ENCODE peak calls at places on chromosomes 4 and X, in five cellular contexts. M, N, I, F and Z are unnamed samples. For H3K27me3, the result is how much of the 10 kb centered on the place peaks cover.

GRCh38 chrX:66632986-66633385 is 5.9 kb downstream of the EDA2R start:
- DNase-seq in I (no peak), F (no peak), N (no peak), M (no peak), Z (no peak)

GRCh38 chrX:129493643-129494042 is 29.6 kb downstream of the SMARCA1 start:
- DNase-seq in I (no peak), F (no peak), N (no peak), M (peak), Z (peak)

GRCh38 chr4:169485791-169486742 is 126.3 kb downstream of the NEK1 start:
- DNase-seq in M (peak), I (no peak), N (peak), F (peak), Z (no peak)

GRCh38 chrX:124518888-124519287 is 172.5 kb downstream of the SH2D1A start:
- DNase-seq in I (no peak), M (peak), N (no peak), F (no peak), Z (peak)

GRCh38 chrX:113470166-113470565 is 629.5 kb upstream of the AMOT start:
- DNase-seq in N (no peak), M (no peak), I (no peak), F (no peak), Z (no peak)

GRCh38 chr4:147481577-147482109 is 746 bp downstream of the EDNRA start:
- DNase-seq in I (no peak), N (no peak), M (no peak), F (peak), Z (no peak)

GRCh38 chr4:185965456-185966384 is 103.2 kb upstream of the TLR3 start:
- DNase-seq in N (no peak), I (no peak), F (no peak), M (no peak), Z (no peak)

GRCh38 chrX:43741843-43742573 is 85.9 kb downstream of the MAOA start:
- DNase-seq in N (no peak), F (no peak), I (no peak), M (no peak), Z (no peak)

GRCh38 chrX:39896951-39897740 is 200.6 kb downstream of the BCOR start:
- DNase-seq in F (peak), I (no peak), M (peak), N (peak), Z (peak)

GRCh38 chr4:80255374-80256095 is 10.9 kb upstream of the FGF5 start:
- DNase-seq in M (peak), I (no peak), F (no peak), N (no peak), Z (no peak)

GRCh38 chr4:98284640-98285046 is 23.5 kb downstream of the RAP1GDS1 start:
- DNase-seq in F (no peak), I (no peak), N (no peak), M (peak), Z (peak)

GRCh38 chr4:127479031-127479622 is 153.6 kb upstream of the INTU start:
- DNase-seq in N (no peak), I (no peak), M (peak), F (no peak), Z (no peak)

GRCh38 chr4:83708500-83709175 is 172.7 kb downstream of the GPAT3 start:
- DNase-seq in I (no peak), N (no peak), F (no peak), M (no peak), Z (no peak)

GRCh38 chr4:101160792-101161592 is 186.3 kb downstream of the PPP3CA start:
- DNase-seq in F (no peak), N (no peak), I (no peak), M (no peak), Z (no peak)

GRCh38 chr4:166460769-166461550 is 587.9 kb downstream of the TLL1 start:
- DNase-seq in N (no peak), M (peak), I (no peak), F (no peak), Z (peak)

GRCh38 chrX:80098038-80098437 is 83.5 kb downstream of the TBX22 start:
- DNase-seq in N (no peak), M (no peak), I (no peak), F (no peak), Z (no peak)

GRCh38 chr4:76011700-76012387 is 4.5 kb upstream of the CXCL9 start:
- DNase-seq in F (no peak), N (no peak), M (peak), I (no peak), Z (peak)

GRCh38 chr4:82905205-82905604 is 4.7 kb downstream of the THAP9 start:
- DNase-seq in N (no peak), F (no peak), I (no peak), M (peak), Z (no peak)

GRCh38 chr4:15888515-15888914 is 50.0 kb downstream of the FGFBP1 start:
- DNase-seq in I (no peak), M (no peak), F (no peak), N (no peak), Z (no peak)

GRCh38 chr4:151727365-151727764 is 33.4 kb downstream of the GATB start:
- DNase-seq in N (no peak), F (no peak), M (peak), I (no peak), Z (no peak)

GRCh38 chr4:106208481-106209460 is 107.2 kb downstream of the TBCK start:
- DNase-seq in N (no peak), M (no peak), I (peak), F (no peak), Z (no peak)

GRCh38 chr4:173505924-173506779 is 23.9 kb downstream of the HAND2 start:
- DNase-seq in N (no peak), M (no peak), F (no peak), I (no peak), Z (no peak)

GRCh38 chrX:117038918-117039440 is 576.2 kb upstream of the CT83 start:
- DNase-seq in M (no peak), N (no peak), I (no peak), F (no peak), Z (no peak)

GRCh38 chr4:187417761-187418160 is 577.8 kb upstream of the ZFP42 start:
- DNase-seq in F (no peak), N (no peak), M (peak), I (no peak), Z (no peak)

GRCh38 chr4:119676101-119676500 is 47.5 kb upstream of the PDE5A start:
- DNase-seq in I (no peak), M (no peak), F (no peak), N (no peak), Z (no peak)

GRCh38 chr4:144514736-144515135 is 131.2 kb upstream of the HHIP start:
- DNase-seq in M (no peak), N (no peak), F (no peak), I (no peak), Z (no peak)

GRCh38 chr4:153929651-153930050 is 140.8 kb upstream of the SFRP2 start:
- DNase-seq in M (no peak), I (no peak), N (no peak), F (no peak), Z (no peak)
- H3K4me3 ChIP-seq in M (no peak), I (no peak), N (no peak), F (no peak), Z (no peak)

GRCh38 chrX:137550561-137551305 is 15.2 kb upstream of the ZIC3 start:
- DNase-seq in F (no peak), N (no peak), I (no peak), M (no peak), Z (no peak)
- H3K27me3 ChIP-seq in F (under half), N (under half), I (half or more), M (under half), Z (under half)

DNA sequence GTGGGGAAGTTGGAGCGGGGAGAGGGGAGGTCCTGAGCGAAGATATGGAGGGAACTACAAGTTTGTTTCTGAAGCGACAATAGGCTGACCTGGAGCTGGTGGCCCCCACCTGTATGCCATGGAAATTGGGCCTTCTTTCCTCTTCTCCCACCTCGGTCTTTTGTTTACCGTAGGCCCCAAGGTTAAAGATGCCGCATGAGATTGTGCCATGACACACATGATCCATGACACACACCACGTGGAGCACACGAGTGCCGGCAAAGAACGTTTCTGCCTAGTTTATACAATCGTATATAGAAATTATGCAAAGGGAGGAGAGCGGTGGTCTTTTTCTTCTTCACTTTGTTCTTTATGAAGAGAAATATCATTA is 408 bp downstream of the TMEM33 start:
- DNase-seq in F (no peak), M (peak), I (no peak), N (no peak), Z (peak)
- H3K4me3 ChIP-seq in F (peak), M (peak), I (peak), N (peak), Z (peak)

DNA sequence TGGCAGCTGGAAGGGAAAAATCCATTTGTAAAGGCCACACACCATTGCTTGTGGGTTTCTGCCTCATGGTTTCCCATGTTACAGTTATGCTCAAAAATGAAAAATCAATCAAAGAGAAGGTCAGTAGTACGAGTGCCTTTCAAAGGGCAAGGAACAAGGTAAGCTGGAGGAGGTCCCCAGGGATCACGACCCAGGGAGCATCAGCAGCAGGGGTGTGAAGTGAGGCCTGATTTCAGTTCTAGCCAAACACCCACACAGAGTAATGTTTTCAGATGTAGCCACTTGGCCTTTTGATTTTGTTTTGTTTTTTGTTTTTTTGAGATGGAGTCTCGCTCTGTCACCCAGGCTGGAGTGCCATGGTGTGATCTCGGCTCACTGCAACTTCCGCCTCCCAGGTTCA is 69.4 kb upstream of the AFAP1 start:
- DNase-seq in N (no peak), I (no peak), F (no peak), M (no peak), Z (no peak)
- H3K27me3 ChIP-seq in N (under half), I (under half), F (under half), M (under half), Z (under half)

GRCh38 chrX:35919536-35920309 is at the start of gene CFAP47:
- DNase-seq in N (peak), I (peak), F (no peak), M (no peak), Z (no peak)
- H3K4me3 ChIP-seq in N (peak), I (no peak), F (no peak), M (no peak), Z (no peak)

DNA sequence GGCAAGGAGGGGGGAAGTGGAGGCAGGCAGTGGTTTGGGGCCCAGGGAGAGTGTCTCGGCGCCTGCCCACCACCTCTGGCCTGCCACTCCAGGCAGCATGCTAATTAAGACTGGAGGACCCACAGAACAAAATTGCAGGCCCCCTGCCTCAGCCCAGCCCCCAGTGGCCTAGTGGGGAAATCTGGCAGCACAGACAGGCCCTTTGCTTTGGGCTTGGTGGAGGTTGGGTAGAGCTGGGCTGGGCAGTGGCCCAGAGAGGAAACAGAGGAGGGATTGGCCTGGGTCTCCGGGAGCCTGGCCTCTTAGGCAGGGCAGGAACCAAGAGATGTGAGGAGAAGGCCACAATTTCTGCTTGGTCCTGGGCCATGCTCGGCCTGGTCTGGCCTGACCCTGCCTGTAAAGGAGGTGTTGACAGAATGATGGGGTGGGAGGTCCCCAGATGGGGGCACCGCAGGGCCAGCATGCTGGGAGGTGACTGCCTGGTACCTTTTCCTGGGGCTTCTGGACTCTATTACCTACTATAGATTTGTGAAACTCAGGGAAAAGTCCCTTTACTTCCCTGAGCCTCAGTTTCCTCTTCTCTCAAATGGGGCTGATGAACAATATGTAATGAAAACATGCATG is 92.4 kb upstream of the PJA1 start:
- DNase-seq in N (no peak), F (no peak), I (no peak), M (no peak), Z (no peak)
- H3K27me3 ChIP-seq in N (under half), F (under half), I (under half), M (under half), Z (under half)

GRCh38 chrX:2824886-2825285 is 3.8 kb upstream of the GYG2 start:
- DNase-seq in M (no peak), N (no peak), F (no peak), I (no peak), Z (no peak)

GRCh38 chrX:2820131-2820771 is 8.5 kb upstream of the GYG2 start:
- DNase-seq in M (no peak), F (no peak), I (no peak), N (no peak), Z (no peak)

GRCh38 chrX:2828404-2829065 is at the start of gene GYG2:
- DNase-seq in F (no peak), N (no peak), M (no peak), I (no peak), Z (peak)

GRCh38 chrX:2819345-2820130 is 9.2 kb upstream of the GYG2 start:
- DNase-seq in M (peak), N (no peak), I (no peak), F (no peak), Z (no peak)

DNA sequence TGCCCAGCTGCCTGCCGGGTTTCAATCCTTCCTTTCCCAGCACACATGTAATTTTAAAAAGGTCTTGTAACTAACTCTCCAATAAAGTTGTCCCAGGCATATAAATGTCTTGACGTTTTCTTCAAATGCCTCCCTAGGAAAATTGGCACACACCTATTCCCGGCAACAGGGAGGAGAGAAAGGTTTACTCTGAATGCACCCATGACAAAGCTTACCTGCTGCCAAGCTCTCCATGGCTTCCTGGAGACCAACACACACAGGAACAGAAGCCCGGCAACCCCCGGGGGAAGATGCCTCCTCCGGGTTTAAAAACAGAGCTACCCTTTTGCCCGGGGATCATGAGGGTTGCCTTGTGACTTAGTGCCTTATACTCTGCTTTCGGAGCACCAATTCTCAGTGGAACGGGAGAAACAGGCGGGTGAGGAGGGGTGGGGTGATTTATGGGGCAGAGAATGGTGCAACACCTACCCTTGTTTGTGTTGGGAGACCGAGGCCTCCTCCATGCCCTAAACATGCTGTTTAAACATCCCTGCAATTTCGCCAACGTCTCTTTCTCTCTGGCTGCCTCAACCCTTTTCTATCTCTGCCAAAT is 4.8 kb upstream of the GYG2 start:
- DNase-seq in M (no peak), F (no peak), N (peak), I (no peak), Z (no peak)
- H3K4me3 ChIP-seq in M (no peak), F (no peak), N (no peak), I (no peak), Z (no peak)

GRCh38 chrX:134929813-134930212 is 61.0 kb upstream of the SMIM10 start:
- DNase-seq in M (no peak), N (no peak), F (no peak), I (no peak), Z (no peak)
- H3K27me3 ChIP-seq in M (under half), N (under half), F (under half), I (under half), Z (under half)

GRCh38 chr4:77072195-77072753 is 3.5 kb downstream of the CCNI start:
- DNase-seq in N (no peak), M (peak), I (no peak), F (no peak), Z (no peak)
- H3K4me3 ChIP-seq in N (no peak), M (no peak), I (no peak), F (no peak), Z (no peak)

DNA sequence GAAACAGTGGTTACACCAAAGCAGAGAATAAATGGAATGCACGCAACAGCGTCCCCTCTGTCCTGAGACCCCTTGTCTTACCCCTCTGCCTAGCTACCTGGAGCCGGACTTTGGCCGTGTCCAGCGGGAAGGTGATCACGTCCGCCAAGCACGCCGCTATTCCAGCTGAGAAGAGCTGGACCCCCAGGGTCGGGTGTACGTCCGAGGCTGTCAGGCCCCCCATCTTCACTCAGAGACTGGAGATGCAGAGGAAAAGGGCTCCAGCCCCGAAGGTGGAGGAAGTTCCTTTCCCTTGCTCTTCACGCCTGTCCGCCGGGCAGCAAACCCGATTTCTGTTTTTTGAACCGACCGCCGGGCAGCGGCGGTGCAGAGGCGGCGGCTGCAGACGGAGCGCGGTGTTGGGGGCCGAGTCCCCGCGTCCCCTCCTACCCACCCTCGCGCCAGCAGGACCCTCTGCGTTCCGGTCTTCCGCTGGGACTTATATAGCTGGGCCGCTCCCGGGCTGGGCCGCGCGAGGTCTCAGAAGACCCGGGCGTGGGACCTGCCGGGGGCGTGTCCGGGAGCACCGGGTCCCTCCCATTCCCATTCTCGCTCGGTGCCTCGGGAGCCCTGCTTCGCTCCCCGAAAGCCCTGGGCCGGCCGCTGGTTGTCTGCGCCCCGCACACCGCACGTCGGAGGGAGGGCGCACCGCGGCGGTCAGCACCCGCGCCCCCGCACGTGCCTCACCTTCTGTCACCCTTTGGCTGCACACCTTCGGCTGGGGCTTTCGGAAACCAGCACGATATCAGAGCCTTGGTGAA is at the start of gene UCP1:
- DNase-seq in I (no peak), F (peak), N (no peak), M (no peak), Z (peak)
- H3K27me3 ChIP-seq in I (half or more), F (under half), N (under half), M (under half), Z (under half)